ENCODE peak calls at places on chromosome 21, in six cellular contexts. One of them, this sample, is unnamed.

GRCh38 chr21:45471229-45472052 is 66.5 kb downstream of the COL18A1 start:
- DNase-seq in ovary: no peak
- DNase-seq in CD8-positive, alpha-beta T cell: peak; percentile 8
- DNase-seq in fibroblast of lung: peak; percentile 96
- DNase-seq in neuronal stem cell: no peak
- DNase-seq in uterus: peak; percentile 68
- DNase-seq in this sample: no peak

GRCh38 chr21:16851054-16851453 is 661.8 kb upstream of the CXADR start:
- DNase-seq in ovary: no peak
- DNase-seq in CD8-positive, alpha-beta T cell: no peak
- DNase-seq in fibroblast of lung: no peak
- DNase-seq in neuronal stem cell: no peak
- DNase-seq in uterus: no peak
- DNase-seq in this sample: no peak

GRCh38 chr21:42596657-42597056 is 56.8 kb upstream of the PDE9A start:
- DNase-seq in ovary: no peak
- DNase-seq in CD8-positive, alpha-beta T cell: no peak
- DNase-seq in fibroblast of lung: no peak
- DNase-seq in neuronal stem cell: no peak
- DNase-seq in uterus: no peak
- DNase-seq in this sample: no peak

GRCh38 chr21:40844935-40845334 is 2.0 kb downstream of the DSCAM start:
- DNase-seq in ovary: no peak
- DNase-seq in CD8-positive, alpha-beta T cell: no peak
- DNase-seq in fibroblast of lung: no peak
- DNase-seq in neuronal stem cell: no peak
- DNase-seq in uterus: no peak
- DNase-seq in this sample: no peak

GRCh38 chr21:21148009-21148408 is 149.8 kb downstream of the NCAM2 start:
- DNase-seq in ovary: no peak
- DNase-seq in CD8-positive, alpha-beta T cell: no peak
- DNase-seq in fibroblast of lung: no peak
- DNase-seq in neuronal stem cell: no peak
- DNase-seq in uterus: no peak
- DNase-seq in this sample: no peak

GRCh38 chr21:45074048-45074817 is at the start of gene ADARB1:
- DNase-seq in ovary: peak; percentile 61
- DNase-seq in CD8-positive, alpha-beta T cell: peak; percentile 61
- DNase-seq in fibroblast of lung: peak; percentile 49
- DNase-seq in neuronal stem cell: peak; percentile 72
- DNase-seq in uterus: peak; percentile 66
- DNase-seq in this sample: no peak

GRCh38 chr21:46118871-46119564 is 21.1 kb downstream of the COL6A2 start:
- DNase-seq in ovary: peak; percentile 17
- DNase-seq in CD8-positive, alpha-beta T cell: peak; percentile 10
- DNase-seq in fibroblast of lung: no peak
- DNase-seq in neuronal stem cell: no peak
- DNase-seq in uterus: peak; percentile 20
- DNase-seq in this sample: no peak

GRCh38 chr21:34520769-34521508 is 8.9 kb upstream of the KCNE1 start:
- DNase-seq in ovary: no peak
- DNase-seq in CD8-positive, alpha-beta T cell: no peak
- DNase-seq in fibroblast of lung: no peak
- DNase-seq in neuronal stem cell: no peak
- DNase-seq in uterus: no peak
- DNase-seq in this sample: no peak

GRCh38 chr21:16976132-16976666 is 536.6 kb upstream of the CXADR start:
- DNase-seq in ovary: no peak
- DNase-seq in CD8-positive, alpha-beta T cell: no peak
- DNase-seq in fibroblast of lung: peak; percentile 31
- DNase-seq in neuronal stem cell: no peak
- DNase-seq in uterus: no peak
- DNase-seq in this sample: no peak

GRCh38 chr21:46295996-46296752 is 10.0 kb downstream of the YBEY start:
- DNase-seq in ovary: peak; percentile 77
- DNase-seq in CD8-positive, alpha-beta T cell: peak; percentile 53
- DNase-seq in fibroblast of lung: peak; percentile 76
- DNase-seq in neuronal stem cell: no peak
- DNase-seq in uterus: peak; percentile 84
- DNase-seq in this sample: peak; percentile 15

GRCh38 chr21:29697555-29698193 is 242.1 kb downstream of the GRIK1 start:
- DNase-seq in ovary: no peak
- DNase-seq in CD8-positive, alpha-beta T cell: no peak
- DNase-seq in fibroblast of lung: no peak
- DNase-seq in neuronal stem cell: no peak
- DNase-seq in uterus: no peak
- DNase-seq in this sample: no peak

DNA sequence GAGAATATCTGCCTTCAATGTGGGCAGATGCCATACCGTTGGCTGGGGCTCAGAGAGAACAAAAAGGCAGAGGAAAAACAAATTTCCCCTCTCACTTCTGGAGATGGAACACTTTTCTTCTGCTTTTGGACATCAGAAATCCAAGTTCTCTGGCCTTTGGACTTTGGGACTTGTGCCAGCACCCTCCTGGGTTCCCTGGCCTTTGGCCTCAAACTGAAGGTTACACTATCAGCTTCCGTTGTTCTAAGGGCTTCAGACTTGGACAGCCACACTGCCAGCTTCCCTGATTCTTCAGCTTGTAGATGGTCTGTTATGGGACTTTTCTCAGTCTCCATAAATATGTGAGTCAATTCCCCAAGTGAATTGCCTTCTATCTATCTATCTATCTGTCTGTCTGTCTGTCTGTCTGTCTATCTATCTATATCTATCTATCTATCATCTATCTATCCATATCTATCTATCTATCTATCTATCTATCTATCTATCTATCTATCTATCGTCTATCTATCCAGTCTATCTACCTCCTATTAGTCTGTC is 778.1 kb upstream of the TMPRSS15 start:
- DNase-seq in ovary: no peak
- DNase-seq in CD8-positive, alpha-beta T cell: no peak
- DNase-seq in fibroblast of lung: no peak
- DNase-seq in neuronal stem cell: no peak
- DNase-seq in uterus: no peak
- DNase-seq in this sample: no peak
- H3K9me3 ChIP-seq in ovary: no peaks in the 10 kb centered on the region
- H3K9me3 ChIP-seq in CD8-positive, alpha-beta T cell: no peaks in the 10 kb centered on the region
- H3K9me3 ChIP-seq in fibroblast of lung: no peaks in the 10 kb centered on the region
- H3K9me3 ChIP-seq in neuronal stem cell: no peaks in the 10 kb centered on the region
- H3K9me3 ChIP-seq in uterus: no peaks in the 10 kb centered on the region
- H3K9me3 ChIP-seq in this sample: no peaks in the 10 kb centered on the region

GRCh38 chr21:9758888-9759287 is 762.5 kb upstream of the TPTE start:
- DNase-seq in ovary: no peak
- DNase-seq in CD8-positive, alpha-beta T cell: no peak
- DNase-seq in fibroblast of lung: no peak
- DNase-seq in neuronal stem cell: no peak
- DNase-seq in uterus: no peak
- DNase-seq in this sample: no peak
- H3K9me3 ChIP-seq in ovary: no peaks in the 10 kb centered on the region
- H3K9me3 ChIP-seq in CD8-positive, alpha-beta T cell: peaks cover 8% of the 10 kb centered on the region
- H3K9me3 ChIP-seq in fibroblast of lung: peaks cover 4% of the 10 kb centered on the region
- H3K9me3 ChIP-seq in neuronal stem cell: peaks cover 38% of the 10 kb centered on the region
- H3K9me3 ChIP-seq in uterus: no peaks in the 10 kb centered on the region
- H3K9me3 ChIP-seq in this sample: no peaks in the 10 kb centered on the region

GRCh38 chr21:33281101-33281652 is 15.0 kb downstream of the IL10RB start:
- DNase-seq in ovary: no peak
- DNase-seq in CD8-positive, alpha-beta T cell: no peak
- DNase-seq in fibroblast of lung: no peak
- DNase-seq in neuronal stem cell: no peak
- DNase-seq in uterus: no peak
- DNase-seq in this sample: no peak

GRCh38 chr21:33279330-33279820 is 13.2 kb downstream of the IL10RB start:
- DNase-seq in ovary: no peak
- DNase-seq in CD8-positive, alpha-beta T cell: no peak
- DNase-seq in fibroblast of lung: no peak
- DNase-seq in neuronal stem cell: no peak
- DNase-seq in uterus: no peak
- DNase-seq in this sample: no peak

GRCh38 chr21:33273044-33273443 is 6.9 kb downstream of the IL10RB start:
- DNase-seq in ovary: no peak
- DNase-seq in CD8-positive, alpha-beta T cell: no peak
- DNase-seq in fibroblast of lung: no peak
- DNase-seq in neuronal stem cell: no peak
- DNase-seq in uterus: no peak
- DNase-seq in this sample: no peak

DNA sequence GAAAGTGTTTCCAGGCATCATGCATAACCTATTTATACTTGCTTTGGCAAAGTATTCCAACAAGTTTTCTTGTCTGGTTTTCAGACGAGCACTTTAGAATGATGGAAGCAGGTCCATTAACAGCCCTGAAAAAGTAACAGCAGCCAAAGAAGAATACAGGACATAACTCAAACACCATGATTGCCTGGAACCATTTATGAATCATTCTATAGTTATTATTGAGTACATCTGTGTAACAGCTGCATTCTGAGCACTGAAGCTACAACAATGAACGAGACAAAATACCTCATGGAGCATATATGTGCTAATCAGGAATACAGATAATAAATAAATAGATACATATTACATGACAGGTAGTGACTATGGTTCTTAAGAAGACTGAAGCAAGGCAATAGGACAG is 12.6 kb downstream of the IL10RB start:
- DNase-seq in ovary: no peak
- DNase-seq in CD8-positive, alpha-beta T cell: no peak
- DNase-seq in fibroblast of lung: peak; percentile 20
- DNase-seq in neuronal stem cell: no peak
- DNase-seq in uterus: no peak
- DNase-seq in this sample: no peak
- H3K9me3 ChIP-seq in ovary: no peaks in the 10 kb centered on the region
- H3K9me3 ChIP-seq in CD8-positive, alpha-beta T cell: no peaks in the 10 kb centered on the region
- H3K9me3 ChIP-seq in fibroblast of lung: no peaks in the 10 kb centered on the region
- H3K9me3 ChIP-seq in neuronal stem cell: peaks cover 2% of the 10 kb centered on the region
- H3K9me3 ChIP-seq in uterus: no peaks in the 10 kb centered on the region
- H3K9me3 ChIP-seq in this sample: no peaks in the 10 kb centered on the region

DNA sequence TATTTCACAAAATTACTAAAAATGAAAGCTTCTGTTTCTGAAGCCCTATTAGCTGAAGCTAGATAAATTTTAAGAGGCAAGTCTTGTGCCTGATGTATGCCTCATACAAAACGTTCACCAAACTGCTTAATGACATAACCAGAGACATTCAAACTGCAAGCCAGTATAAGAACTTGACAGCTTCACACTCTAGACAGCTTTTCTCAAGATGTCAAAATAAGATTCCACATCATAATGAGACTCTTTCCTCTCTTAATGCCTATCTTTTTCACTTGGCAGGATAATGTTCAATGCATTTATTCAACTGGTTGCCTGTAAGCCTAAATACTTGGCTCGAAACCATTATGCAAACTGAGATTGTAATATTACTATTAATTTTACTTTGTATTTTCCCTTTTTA is 424.0 kb downstream of the LTN1 start:
- DNase-seq in ovary: no peak
- DNase-seq in CD8-positive, alpha-beta T cell: no peak
- DNase-seq in fibroblast of lung: no peak
- DNase-seq in neuronal stem cell: no peak
- DNase-seq in uterus: no peak
- DNase-seq in this sample: no peak
- H3K9me3 ChIP-seq in ovary: no peaks in the 10 kb centered on the region
- H3K9me3 ChIP-seq in CD8-positive, alpha-beta T cell: no peaks in the 10 kb centered on the region
- H3K9me3 ChIP-seq in fibroblast of lung: no peaks in the 10 kb centered on the region
- H3K9me3 ChIP-seq in neuronal stem cell: no peaks in the 10 kb centered on the region
- H3K9me3 ChIP-seq in uterus: no peaks in the 10 kb centered on the region
- H3K9me3 ChIP-seq in this sample: peaks cover 5% of the 10 kb centered on the region

GRCh38 chr21:43912910-43913309 is 47.9 kb downstream of the AGPAT3 start:
- DNase-seq in ovary: no peak
- DNase-seq in CD8-positive, alpha-beta T cell: no peak
- DNase-seq in fibroblast of lung: no peak
- DNase-seq in neuronal stem cell: no peak
- DNase-seq in uterus: no peak
- DNase-seq in this sample: no peak

GRCh38 chr21:43909736-43910455 is 44.9 kb downstream of the AGPAT3 start:
- DNase-seq in ovary: no peak
- DNase-seq in CD8-positive, alpha-beta T cell: no peak
- DNase-seq in fibroblast of lung: no peak
- DNase-seq in neuronal stem cell: no peak
- DNase-seq in uterus: no peak
- DNase-seq in this sample: no peak

GRCh38 chr21:43911935-43912487 is 47.0 kb downstream of the AGPAT3 start:
- DNase-seq in ovary: no peak
- DNase-seq in CD8-positive, alpha-beta T cell: no peak
- DNase-seq in fibroblast of lung: no peak
- DNase-seq in neuronal stem cell: no peak
- DNase-seq in uterus: no peak
- DNase-seq in this sample: no peak

GRCh38 chr21:43910460-43910859 is 45.4 kb downstream of the AGPAT3 start:
- DNase-seq in ovary: no peak
- DNase-seq in CD8-positive, alpha-beta T cell: no peak
- DNase-seq in fibroblast of lung: no peak
- DNase-seq in neuronal stem cell: no peak
- DNase-seq in uterus: no peak
- DNase-seq in this sample: no peak

GRCh38 chr21:43911015-43911934 is 46.3 kb downstream of the AGPAT3 start:
- DNase-seq in ovary: no peak
- DNase-seq in CD8-positive, alpha-beta T cell: no peak
- DNase-seq in fibroblast of lung: peak; percentile 40
- DNase-seq in neuronal stem cell: no peak
- DNase-seq in uterus: no peak
- DNase-seq in this sample: no peak
- H3K9me3 ChIP-seq in ovary: no peaks in the 10 kb centered on the region
- H3K9me3 ChIP-seq in CD8-positive, alpha-beta T cell: no peaks in the 10 kb centered on the region
- H3K9me3 ChIP-seq in fibroblast of lung: no peaks in the 10 kb centered on the region
- H3K9me3 ChIP-seq in neuronal stem cell: no peaks in the 10 kb centered on the region
- H3K9me3 ChIP-seq in uterus: no peaks in the 10 kb centered on the region
- H3K9me3 ChIP-seq in this sample: no peaks in the 10 kb centered on the region

DNA sequence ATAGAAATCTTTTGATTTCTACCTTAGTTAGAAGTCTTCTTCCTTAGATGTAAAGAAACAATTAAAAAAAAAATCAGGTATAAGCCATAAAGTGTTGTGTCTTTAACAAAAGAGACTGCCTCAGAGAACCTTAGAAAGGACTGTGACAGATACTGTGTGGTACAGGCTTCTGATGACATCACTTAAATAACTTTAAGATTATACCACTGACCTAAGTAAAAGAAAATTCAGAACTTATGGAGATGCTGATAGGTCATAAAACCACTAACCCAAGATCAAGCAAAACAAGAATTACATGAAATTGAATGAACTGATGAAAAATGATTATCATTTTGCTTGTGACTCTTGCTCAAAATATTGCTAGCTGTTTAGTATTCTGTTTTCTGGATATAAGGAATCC is 220.8 kb downstream of the NRIP1 start:
- DNase-seq in ovary: no peak
- DNase-seq in CD8-positive, alpha-beta T cell: no peak
- DNase-seq in fibroblast of lung: no peak
- DNase-seq in neuronal stem cell: no peak
- DNase-seq in uterus: no peak
- DNase-seq in this sample: no peak
- H3K9me3 ChIP-seq in ovary: peaks cover 6% of the 10 kb centered on the region
- H3K9me3 ChIP-seq in CD8-positive, alpha-beta T cell: no peaks in the 10 kb centered on the region
- H3K9me3 ChIP-seq in fibroblast of lung: no peaks in the 10 kb centered on the region
- H3K9me3 ChIP-seq in neuronal stem cell: peaks cover 9% of the 10 kb centered on the region
- H3K9me3 ChIP-seq in uterus: no peaks in the 10 kb centered on the region
- H3K9me3 ChIP-seq in this sample: no peaks in the 10 kb centered on the region

GRCh38 chr21:38227401-38227800 is 29.4 kb upstream of the KCNJ15 start:
- DNase-seq in ovary: no peak
- DNase-seq in CD8-positive, alpha-beta T cell: no peak
- DNase-seq in fibroblast of lung: no peak
- DNase-seq in neuronal stem cell: no peak
- DNase-seq in uterus: no peak
- DNase-seq in this sample: no peak
- H3K9me3 ChIP-seq in ovary: peaks cover 13% of the 10 kb centered on the region
- H3K9me3 ChIP-seq in CD8-positive, alpha-beta T cell: peaks cover 12% of the 10 kb centered on the region
- H3K9me3 ChIP-seq in fibroblast of lung: no peaks in the 10 kb centered on the region
- H3K9me3 ChIP-seq in neuronal stem cell: peaks cover 29% of the 10 kb centered on the region
- H3K9me3 ChIP-seq in uterus: no peaks in the 10 kb centered on the region
- H3K9me3 ChIP-seq in this sample: peaks cover 52% of the 10 kb centered on the region